ENCODE peak calls at places on chromosome 2, in ten cellular contexts. X is fibroblast of the aortic adventitia, O is right lobe of liver, J is hepatocyte, T is HCT116, F is kidney, P is choroid plexus epithelial cell, U is NB4, G is Peyer's patch, B is psoas muscle. D is an unnamed sample.

GRCh38 chr2:102553601-102554000 is 65.8 kb upstream of the SLC9A2 start:
- DNase-seq in X (no peak), O (no peak), J (no peak), T (no peak), F (no peak), P (no peak), U (no peak), G (no peak), B (no peak), D (no peak)

GRCh38 chr2:20925265-20925889 is 102.5 kb upstream of the LDAH start:
- DNase-seq in X (no peak), O (no peak), J (peak), T (no peak), F (no peak), P (peak), U (peak), G (no peak), B (no peak), D (no peak)

GRCh38 chr2:172038121-172038520 is 38.4 kb downstream of the METAP1D start:
- DNase-seq in X (no peak), O (no peak), J (no peak), T (no peak), F (no peak), P (no peak), U (no peak), G (no peak), B (no peak), D (no peak)

GRCh38 chr2:219362524-219363164 is 25.1 kb downstream of the DNPEP start:
- DNase-seq in X (peak), O (no peak), J (peak), T (no peak), F (no peak), P (peak), U (peak), G (peak), B (peak), D (no peak)

GRCh38 chr2:166573393-166573792 is 79.3 kb upstream of the SCN7A start:
- DNase-seq in X (peak), O (no peak), J (no peak), T (no peak), F (no peak), P (peak), U (no peak), G (no peak), B (no peak), D (no peak)

GRCh38 chr2:96239745-96240264 is 26.0 kb downstream of the TMEM127 start:
- DNase-seq in X (no peak), O (no peak), J (no peak), T (no peak), F (peak), P (no peak), U (no peak), G (no peak), B (no peak), D (no peak)

GRCh38 chr2:97910403-97911209 is 85.1 kb downstream of the TMEM131 start:
- DNase-seq in X (no peak), O (no peak), J (no peak), T (no peak), F (no peak), P (no peak), U (peak), G (no peak), B (no peak), D (no peak)

GRCh38 chr2:168156661-168157060 is 90.7 kb downstream of the STK39 start:
- DNase-seq in X (peak), O (no peak), J (peak), T (no peak), F (no peak), P (peak), U (peak), G (no peak), B (no peak), D (no peak)

GRCh38 chr2:29035346-29035745 is 39.0 kb downstream of the PCARE start:
- DNase-seq in X (no peak), O (no peak), J (no peak), T (no peak), F (no peak), P (no peak), U (no peak), G (no peak), B (no peak), D (no peak)

GRCh38 chr2:2127474-2127873 is 203.6 kb downstream of the MYT1L start:
- DNase-seq in X (no peak), O (no peak), J (no peak), T (no peak), F (no peak), P (no peak), U (no peak), G (no peak), B (no peak), D (no peak)

GRCh38 chr2:42843611-42844010 is 51.2 kb upstream of the HAAO start:
- DNase-seq in X (no peak), O (no peak), J (no peak), T (no peak), F (no peak), P (no peak), U (no peak), G (no peak), B (no peak), D (no peak)

GRCh38 chr2:73730810-73731209 is 6.3 kb downstream of the TPRKB start:
- DNase-seq in X (no peak), O (no peak), J (no peak), T (no peak), F (no peak), P (no peak), U (no peak), G (no peak), B (peak), D (no peak)

GRCh38 chr2:75548036-75548573 is 12.6 kb downstream of the EVA1A start:
- DNase-seq in X (no peak), O (no peak), J (no peak), T (no peak), F (no peak), P (peak), U (peak), G (no peak), B (no peak), D (no peak)

GRCh38 chr2:170873035-170873692 is 55.9 kb upstream of the GORASP2 start:
- DNase-seq in X (peak), O (peak), J (peak), T (peak), F (peak), P (peak), U (peak), G (peak), B (peak), D (peak)
- TF ChIP-seq CTCF in X (peak), O (peak), J (peak), T (peak), F (peak), P (peak), U (peak), G (peak), B (peak), D (peak)

GRCh38 chr2:233354500-233354924 is 218 bp downstream of the DGKD start:
- DNase-seq in X (no peak), O (no peak), J (no peak), T (no peak), F (peak), P (no peak), U (no peak), G (no peak), B (no peak), D (no peak)

GRCh38 chr2:233352141-233352842 is 2.0 kb upstream of the DGKD start:
- DNase-seq in X (no peak), O (no peak), J (peak), T (no peak), F (no peak), P (no peak), U (no peak), G (peak), B (no peak), D (no peak)

GRCh38 chr2:233353101-233353768 is 1.1 kb upstream of the DGKD start:
- DNase-seq in X (no peak), O (peak), J (peak), T (no peak), F (no peak), P (no peak), U (no peak), G (peak), B (peak), D (no peak)

GRCh38 chr2:233354971-233355574 is 779 bp downstream of the DGKD start:
- DNase-seq in X (peak), O (peak), J (peak), T (no peak), F (peak), P (peak), U (peak), G (peak), B (no peak), D (peak)

GRCh38 chr2:233353769-233354499 is at the start of gene DGKD:
- DNase-seq in X (peak), O (peak), J (peak), T (peak), F (peak), P (peak), U (peak), G (peak), B (peak), D (peak)
- TF ChIP-seq CTCF in X (peak), O (no peak), J (peak), T (peak), F (peak), P (peak), U (no peak), G (peak), B (peak), D (peak)

GRCh38 chr2:121999273-121999672 is 243.8 kb downstream of the TSN start:
- DNase-seq in X (peak), O (no peak), J (peak), T (no peak), F (no peak), P (peak), U (no peak), G (no peak), B (no peak), D (no peak)

GRCh38 chr2:121994238-121995206 is 239.1 kb downstream of the TSN start:
- DNase-seq in X (no peak), O (no peak), J (no peak), T (no peak), F (no peak), P (no peak), U (no peak), G (no peak), B (no peak), D (no peak)

GRCh38 chr2:121992700-121993099 is 237.2 kb downstream of the TSN start:
- DNase-seq in X (no peak), O (no peak), J (no peak), T (no peak), F (no peak), P (no peak), U (no peak), G (no peak), B (no peak), D (no peak)

DNA sequence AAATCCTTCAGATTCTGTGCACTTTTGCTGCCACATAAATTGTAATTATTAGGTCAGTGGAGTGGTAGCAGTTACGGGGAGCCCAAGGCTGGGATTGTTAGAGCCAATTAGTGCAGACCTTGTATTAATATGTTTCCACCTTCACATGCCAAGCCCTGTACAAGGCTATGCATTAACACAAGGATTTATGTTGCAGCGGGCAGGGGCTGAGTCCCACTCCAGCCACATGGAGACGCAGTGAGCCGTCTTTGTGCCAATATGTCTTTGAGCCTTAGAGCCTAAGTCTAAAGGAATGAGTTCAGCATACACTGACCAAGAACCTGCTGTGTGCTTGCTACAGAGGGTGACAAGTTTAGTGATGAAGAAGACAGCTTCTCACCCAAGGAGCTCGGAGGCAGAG is 238.2 kb downstream of the TSN start:
- DNase-seq in X (no peak), O (no peak), J (no peak), T (no peak), F (no peak), P (no peak), U (no peak), G (no peak), B (no peak), D (no peak)
- TF ChIP-seq CTCF in X (no peak), O (no peak), J (no peak), T (no peak), F (no peak), P (no peak), U (no peak), G (no peak), B (no peak), D (no peak)

GRCh38 chr2:81266106-81266505 is 961.6 kb upstream of the LRRTM1 start:
- DNase-seq in X (no peak), O (no peak), J (peak), T (peak), F (no peak), P (no peak), U (peak), G (no peak), B (no peak), D (peak)
- TF ChIP-seq CTCF in X (no peak), O (no peak), J (peak), T (peak), F (peak), P (no peak), U (peak), G (peak), B (no peak), D (peak)

GRCh38 chr2:12048551-12048950 is 302.1 kb downstream of the LPIN1 start:
- DNase-seq in X (no peak), O (no peak), J (no peak), T (no peak), F (no peak), P (no peak), U (peak), G (no peak), B (no peak), D (peak)
- TF ChIP-seq CTCF in X (no peak), O (no peak), J (no peak), T (peak), F (no peak), P (peak), U (peak), G (no peak), B (no peak), D (no peak)

DNA sequence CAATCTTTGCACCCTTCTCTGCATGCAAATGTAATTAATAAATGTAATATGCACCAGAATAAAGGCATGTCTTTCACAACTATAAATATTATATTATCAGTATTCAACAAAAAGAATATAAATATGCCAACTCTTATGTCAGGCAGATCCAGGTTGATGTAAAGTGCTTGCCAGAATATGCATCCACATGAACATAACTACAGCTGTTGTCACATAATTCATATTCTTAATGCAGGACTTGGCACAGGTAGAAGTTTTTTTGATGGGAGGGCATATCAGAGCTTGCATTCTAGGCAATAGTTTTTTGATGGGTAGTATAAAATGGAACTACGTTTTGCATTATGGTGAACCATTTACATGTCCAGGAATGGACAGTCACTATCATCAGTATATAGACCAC is 544.3 kb downstream of the ZNF804A start:
- DNase-seq in X (no peak), O (no peak), J (no peak), T (no peak), F (no peak), P (no peak), U (no peak), G (no peak), B (no peak), D (no peak)
- TF ChIP-seq CTCF in X (no peak), O (no peak), J (no peak), T (no peak), F (no peak), P (no peak), U (no peak), G (no peak), B (no peak), D (no peak)

GRCh38 chr2:105580870-105581567 is 163.7 kb upstream of the NCK2 start:
- DNase-seq in X (no peak), O (no peak), J (no peak), T (no peak), F (no peak), P (no peak), U (no peak), G (no peak), B (no peak), D (no peak)

GRCh38 chr2:105581568-105581944 is 163.2 kb upstream of the NCK2 start:
- DNase-seq in X (no peak), O (no peak), J (no peak), T (no peak), F (no peak), P (no peak), U (no peak), G (no peak), B (no peak), D (no peak)

GRCh38 chr2:105578166-105578565 is 166.5 kb upstream of the NCK2 start:
- DNase-seq in X (no peak), O (no peak), J (no peak), T (no peak), F (no peak), P (no peak), U (no peak), G (no peak), B (no peak), D (no peak)

GRCh38 chr2:105584437-105585010 is 160.2 kb upstream of the NCK2 start:
- DNase-seq in X (no peak), O (no peak), J (no peak), T (no peak), F (no peak), P (no peak), U (peak), G (no peak), B (no peak), D (no peak)

GRCh38 chr2:105582952-105583660 is 161.6 kb upstream of the NCK2 start:
- DNase-seq in X (no peak), O (no peak), J (peak), T (no peak), F (no peak), P (no peak), U (no peak), G (no peak), B (no peak), D (peak)
- TF ChIP-seq CTCF in X (no peak), O (no peak), J (no peak), T (no peak), F (no peak), P (no peak), U (no peak), G (no peak), B (no peak), D (no peak)